ENCODE peak calls at places on chromosomes 12 and 14, in six cellular contexts. O is posterior cingulate gyrus, J is mammary epithelial cell, V is AG04450, S is heart right ventricle, H is amniotic epithelial cell. E is an unnamed sample.

GRCh38 chr12:92393504-92393903 is 247.9 kb upstream of the BTG1 start:
- DNase-seq in O (no peak), S (no peak), J (no peak), V (no peak), H (no peak), E (no peak)

GRCh38 chr12:67025543-67026114 is 243.5 kb upstream of the CAND1 start:
- DNase-seq in H (no peak), S (peak), J (peak), V (no peak), O (no peak), E (no peak)

GRCh38 chr12:106753526-106753925 is 21.0 kb upstream of the RIC8B start:
- DNase-seq in H (no peak), J (no peak), S (no peak), O (no peak), V (no peak), E (no peak)

GRCh38 chr12:107843351-107844311 is 69.1 kb downstream of the ASCL4 start:
- DNase-seq in H (no peak), O (no peak), V (no peak), S (no peak), J (no peak), E (no peak)

GRCh38 chr12:123387508-123388217 is 3.7 kb downstream of the KMT5A start:
- DNase-seq in V (no peak), J (no peak), H (no peak), S (no peak), O (no peak), E (no peak)

GRCh38 chr14:24233538-24233866 is 773 bp downstream of the GMPR2 start:
- DNase-seq in J (peak), V (no peak), H (peak), S (no peak), O (no peak), E (no peak)

GRCh38 chr12:7242176-7243101 is 53.0 kb downstream of the PEX5 start:
- DNase-seq in O (no peak), V (no peak), J (no peak), H (no peak), S (no peak), E (no peak)

GRCh38 chr14:34488528-34488927 is 26.5 kb upstream of the SPTSSA start:
- DNase-seq in J (no peak), H (no peak), S (no peak), O (no peak), V (no peak), E (no peak)

GRCh38 chr12:59131462-59131861 is 211.2 kb upstream of the LRIG3 start:
- DNase-seq in S (no peak), J (no peak), V (no peak), H (no peak), O (no peak), E (no peak)

GRCh38 chr14:45990252-45990651 is 661.3 kb downstream of the RPL10L start:
- DNase-seq in V (no peak), J (no peak), S (no peak), O (no peak), H (no peak), E (no peak)

GRCh38 chr12:130977046-130977758 is 23.5 kb downstream of the ADGRD1 start:
- DNase-seq in O (no peak), S (no peak), H (no peak), V (no peak), J (no peak), E (no peak)

GRCh38 chr12:46824709-46825108 is 1.1 kb downstream of the SLC38A4 start:
- DNase-seq in H (no peak), V (no peak), O (no peak), J (no peak), S (no peak), E (no peak)

GRCh38 chr12:102281231-102281630 is 83.6 kb upstream of the PMCH start:
- DNase-seq in H (no peak), J (no peak), O (no peak), V (no peak), S (no peak), E (no peak)

GRCh38 chr12:45732250-45732649 is 2.7 kb downstream of the ARID2 start:
- DNase-seq in O (no peak), S (no peak), V (no peak), H (peak), J (peak), E (no peak)

GRCh38 chr12:19223018-19223417 is 93.5 kb downstream of the PLEKHA5 start:
- DNase-seq in J (no peak), O (no peak), V (no peak), H (peak), S (no peak), E (no peak)

E was measured in hypothalamus.